ENCODE peak calls at places on chromosomes 7 and 10, in eight cellular contexts. N is AML-193; S is GM18507; M is stimulated activated CD4-positive, alpha-beta T cell treated with anti-CD3 and anti-CD28 coated beads, Interleukin-4, amount 100 ng/mL, for 4 hours; X is HTR-8/SVneo; P is non-pigmented ciliary epithelial cell; I is AG10803; J is cerebellum. L is an unnamed sample.

GRCh38 chr10:111139567-111139966 is 62.7 kb downstream of the ADRA2A start:
- DNase-seq in I (no peak), J (no peak), N (no peak), M (no peak), P (no peak), S (no peak), X (no peak), L (no peak)

GRCh38 chr7:56092789-56093531 is at the start of gene PHKG1:
- DNase-seq in I (peak; percentile 91), X (peak; percentile 29), J (peak; percentile 86), M (no peak), P (no peak), S (no peak), N (no peak), L (no peak)

GRCh38 chr7:2876031-2876862 is 32.1 kb upstream of the GNA12 start:
- DNase-seq in N (no peak), J (no peak), P (peak; percentile 65), I (peak; percentile 71), M (no peak), X (peak; percentile 95), S (no peak), L (no peak)

GRCh38 chr7:47757946-47758371 is 176.0 kb upstream of the TNS3 start:
- DNase-seq in S (no peak), P (peak; percentile 83), M (no peak), X (no peak), J (no peak), N (no peak), I (peak; percentile 94), L (no peak)

GRCh38 chr7:50450691-50451051 is 521 bp upstream of the FIGNL1 start:
- DNase-seq in M (peak; percentile 25), X (no peak), I (no peak), J (no peak), N (no peak), S (no peak), P (no peak), L (no peak)

GRCh38 chr7:81299272-81299671 is 380.4 kb upstream of the SEMA3C start:
- DNase-seq in J (no peak), M (no peak), X (peak; percentile 53), N (no peak), P (peak; percentile 93), I (peak; percentile 96), S (no peak), L (no peak)

GRCh38 chr7:71626206-71626605 is 494.3 kb downstream of the GALNT17 start:
- DNase-seq in P (no peak), J (no peak), I (peak; percentile 79), N (no peak), S (no peak), M (no peak), X (no peak), L (no peak)

GRCh38 chr10:43606323-43607198 is at the start of gene ZNF485:
- DNase-seq in P (no peak), M (peak; percentile 72), S (peak; percentile 75), I (peak; percentile 54), X (peak; percentile 87), J (peak; percentile 83), N (peak; percentile 58), L (peak; percentile 7)

GRCh38 chr7:26865094-26865388 is 651 bp upstream of the SKAP2 start:
- DNase-seq in N (no peak), P (no peak), M (no peak), J (peak; percentile 65), I (no peak), X (no peak), S (no peak), L (no peak)

GRCh38 chr10:95792874-95793285 is 36.9 kb downstream of the ENTPD1 start:
- DNase-seq in P (peak; percentile 52), X (no peak), M (no peak), I (peak; percentile 61), N (peak; percentile 19), J (no peak), S (no peak), L (no peak)

GRCh38 chr10:97427571-97428179 is 1.7 kb downstream of the PGAM1 start:
- DNase-seq in I (peak; percentile 59), X (no peak), N (peak; percentile 9), J (no peak), S (no peak), P (no peak), M (no peak), L (no peak)

GRCh38 chr7:136079066-136079465 is 101.9 kb upstream of the MTPN start:
- DNase-seq in P (no peak), X (no peak), S (no peak), J (no peak), M (no peak), N (no peak), I (no peak), L (no peak)

GRCh38 chr10:73586583-73586984 is 4.6 kb downstream of the USP54 start:
- DNase-seq in P (peak; percentile 67), J (no peak), X (no peak), I (peak; percentile 77), N (peak; percentile 37), M (no peak), S (no peak), L (no peak)

GRCh38 chr10:72106154-72106849 is 18.0 kb upstream of the SPOCK2 start:
- DNase-seq in X (no peak), S (no peak), I (no peak), M (no peak), J (no peak), P (no peak), N (no peak), L (no peak)

GRCh38 chr7:156676263-156676662 is 35.7 kb downstream of the RNF32 start:
- DNase-seq in S (no peak), X (no peak), J (no peak), N (no peak), P (no peak), M (no peak), I (no peak), L (no peak)

GRCh38 chr7:118372530-118372929 is 148.0 kb downstream of the ANKRD7 start:
- DNase-seq in I (no peak), N (peak; percentile 64), S (no peak), X (no peak), J (no peak), M (no peak), P (peak; percentile 27), L (no peak)

GRCh38 chr7:15558747-15559146 is 3.1 kb downstream of the AGMO start:
- DNase-seq in X (no peak), N (no peak), S (no peak), J (no peak), P (peak; percentile 46), M (no peak), I (peak; percentile 49), L (no peak)

GRCh38 chr7:117124585-117125220 is 171.4 kb downstream of the ST7 start:
- DNase-seq in M (no peak), I (peak; percentile 91), J (no peak), S (no peak), N (peak; percentile 58), X (peak; percentile 29), P (peak; percentile 96), L (peak; percentile 1)

GRCh38 chr7:129784783-129785456 is 167.8 kb downstream of the UBE2H start:
- DNase-seq in S (no peak), P (no peak), J (no peak), X (no peak), I (no peak), N (no peak), M (no peak), L (no peak)

GRCh38 chr7:101717986-101718746 is 89.1 kb upstream of the MYL10 start:
- DNase-seq in J (no peak), S (no peak), M (no peak), X (peak; percentile 34), P (no peak), N (peak; percentile 32), I (peak; percentile 78), L (no peak)

GRCh38 chr7:132546366-132547145 is 29.7 kb downstream of the PLXNA4 start:
- DNase-seq in J (no peak), N (no peak), S (no peak), P (no peak), X (no peak), M (no peak), I (peak; percentile 58), L (no peak)

GRCh38 chr7:52539414-52539813 is 496.0 kb upstream of the POM121L12 start:
- DNase-seq in X (no peak), N (no peak), P (no peak), M (no peak), I (no peak), J (no peak), S (no peak), L (no peak)

GRCh38 chr7:150948791-150949251 is 29.3 kb downstream of the KCNH2 start:
- DNase-seq in S (no peak), M (no peak), I (no peak), P (no peak), J (no peak), N (no peak), X (no peak), L (no peak)